ENCODE peak calls at places on chromosomes 4 and X, in six cellular contexts. Q is SK-N-SH, F is K562, E is HepG2, J is GM12878, S is H1. C is an unnamed sample.

GRCh38 chr4:128846063-128846462 is 36.6 kb downstream of the JADE1 start:
- DNase-seq in Q (no peak), F (no peak), E (no peak), J (no peak), S (no peak), C (no peak)

GRCh38 chr4:24933684-24934275 is 20.9 kb upstream of the CCDC149 start:
- DNase-seq in Q (no peak), F (no peak), E (no peak), J (no peak), S (no peak), C (no peak)

GRCh38 chr4:37722000-37722638 is 35.9 kb upstream of the RELL1 start:
- DNase-seq in Q (no peak), F (no peak), E (no peak), J (no peak), S (no peak), C (no peak)

GRCh38 chrX:136146614-136147319 is 566 bp upstream of the FHL1 start:
- DNase-seq in Q (no peak), F (no peak), E (no peak), J (no peak), S (peak; percentile 51), C (no peak)

GRCh38 chr4:141797966-141798365 is 161.6 kb downstream of the IL15 start:
- DNase-seq in Q (no peak), F (no peak), E (no peak), J (no peak), S (no peak), C (no peak)

GRCh38 chr4:147560632-147561031 is 56.6 kb upstream of the TMEM184C start:
- DNase-seq in Q (no peak), F (no peak), E (no peak), J (no peak), S (no peak), C (no peak)

GRCh38 chrX:134374294-134374693 is 85.7 kb upstream of the HPRT1 start:
- DNase-seq in Q (no peak), F (no peak), E (no peak), J (no peak), S (no peak), C (no peak)

GRCh38 chr4:38157592-38157991 is 197.4 kb downstream of the PTTG2 start:
- DNase-seq in Q (no peak), F (no peak), E (no peak), J (no peak), S (no peak), C (no peak)

GRCh38 chrX:74458738-74459137 is 37.4 kb downstream of the SLC16A2 start:
- DNase-seq in Q (no peak), F (no peak), E (no peak), J (no peak), S (no peak), C (no peak)

GRCh38 chr4:25818293-25819240 is 44.2 kb downstream of the SEL1L3 start:
- DNase-seq in Q (no peak), F (no peak), E (no peak), J (no peak), S (no peak), C (no peak)

GRCh38 chr4:73855406-73855805 is 2.3 kb downstream of the PF4V1 start:
- DNase-seq in Q (no peak), F (no peak), E (no peak), J (no peak), S (no peak), C (no peak)
- TF ChIP-seq POLR2AphosphoS5 in Q (no peak), F (no peak), E (no peak), J (no peak), S (no peak), C (no peak)

GRCh38 chr4:1042352-1043025 is 31.1 kb downstream of the FGFRL1 start:
- DNase-seq in Q (no peak), F (no peak), E (no peak), J (no peak), S (no peak), C (no peak)
- TF ChIP-seq GABPA in Q (no peak), F (no peak), E (no peak), J (no peak), S (no peak), C (no peak)

GRCh38 chrX:119467842-119468185 is 430 bp upstream of the SLC25A5 start:
- DNase-seq in Q (no peak), F (no peak), E (no peak), J (no peak), S (no peak), C (no peak)
- H3K27ac ChIP-seq in Q (no peak overlapping the region), F (peak overlapping the region; percentile 44), E (peak overlapping the region; percentile 76), J (peak overlapping the region; percentile 44), S (no peak overlapping the region), C (no peak overlapping the region)

DNA sequence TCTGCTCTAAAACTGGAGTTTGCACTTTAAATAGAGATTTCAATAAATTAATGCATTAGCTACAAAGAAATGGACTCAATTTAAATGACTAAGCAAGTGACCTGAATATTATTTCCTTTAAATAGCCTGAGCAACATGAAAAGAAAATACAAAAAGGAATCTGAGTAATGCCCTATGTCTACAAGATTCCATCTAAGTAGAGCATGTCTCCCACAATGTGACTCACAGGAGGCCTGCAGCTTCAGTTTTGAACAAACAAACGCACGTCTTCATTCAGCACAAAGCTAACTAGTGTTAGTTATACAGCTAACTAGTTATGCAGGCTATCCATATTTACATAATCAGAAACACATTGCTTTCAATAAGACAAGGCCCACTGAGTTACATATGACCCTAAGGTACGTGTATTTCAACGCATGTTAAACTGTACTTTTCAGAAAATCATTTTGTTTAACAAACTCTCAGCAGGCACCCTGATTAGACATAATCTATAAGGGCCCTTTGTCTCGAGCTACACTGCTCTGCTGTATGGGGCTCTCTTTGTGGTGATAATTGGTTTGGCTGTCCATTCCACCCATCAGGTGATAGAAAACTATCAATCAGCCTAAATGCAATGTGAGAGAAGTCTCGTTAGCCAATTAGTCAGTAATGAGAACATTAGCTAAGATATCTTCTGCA is 116.5 kb downstream of the MAML3 start:
- DNase-seq in Q (no peak), F (no peak), E (peak; percentile 77), J (no peak), S (no peak), C (no peak)
- TF ChIP-seq POLR2AphosphoS5 in Q (peak; percentile 29), F (no peak), E (no peak), J (no peak), S (no peak), C (no peak)

GRCh38 chr4:52645315-52645714 is 13.8 kb downstream of the USP46 start:
- DNase-seq in Q (no peak), F (no peak), E (no peak), J (no peak), S (no peak), C (no peak)
- TF ChIP-seq GABPA in Q (no peak), F (no peak), E (no peak), J (no peak), S (no peak), C (no peak)

GRCh38 chrX:2928583-2929434 is at the start of gene ARSD:
- DNase-seq in Q (peak; percentile 86), F (no peak), E (peak; percentile 74), J (no peak), S (peak; percentile 81), C (peak; percentile 74)
- H3K27ac ChIP-seq in Q (peak within 1 kb of the TSS; percentile 89), F (no peak within 1 kb of the TSS), E (peak within 1 kb of the TSS; percentile 99), J (no peak within 1 kb of the TSS), S (peak within 1 kb of the TSS; percentile 85), C (peak within 1 kb of the TSS; percentile 74)

GRCh38 chr4:168836482-168836881 is 173.6 kb downstream of the CBR4 start:
- DNase-seq in Q (no peak), F (no peak), E (no peak), J (no peak), S (no peak), C (no peak)
- TF ChIP-seq POLR2AphosphoS5 in Q (no peak), F (no peak), E (no peak), J (no peak), S (no peak), C (no peak)

GRCh38 chr4:163107754-163108153 is 58.9 kb downstream of the NAF1 start:
- DNase-seq in Q (no peak), F (no peak), E (no peak), J (no peak), S (no peak), C (no peak)
- TF ChIP-seq GABPA in Q (no peak), F (no peak), E (no peak), J (no peak), S (no peak), C (no peak)